ENCODE peak calls at places on chromosomes 7 and 10, in four cellular contexts. D is heart right ventricle, Z is GM23338, S is neuronal stem cell. F is an unnamed sample.

GRCh38 chr10:83374741-83375140 is 764.6 kb upstream of the GHITM start:
- DNase-seq in D (no peak), Z (no peak), S (no peak), F (no peak)

GRCh38 chr10:84367256-84367655 is 38.9 kb downstream of the CCSER2 start:
- DNase-seq in S (no peak), D (no peak), Z (no peak), F (no peak)

GRCh38 chr7:66698652-66699205 is 41.8 kb upstream of the RABGEF1 start:
- DNase-seq in Z (no peak), S (no peak), D (no peak), F (no peak)

GRCh38 chr10:60282771-60283353 is 106.8 kb downstream of the ANK3 start:
- DNase-seq in Z (no peak), S (no peak), D (no peak), F (no peak)

GRCh38 chr10:12872577-12872976 is 128.9 kb downstream of the CCDC3 start:
- DNase-seq in D (no peak), S (no peak), Z (no peak), F (no peak)

GRCh38 chr7:98930921-98931320 is 52.6 kb downstream of the TRRAP start:
- DNase-seq in S (no peak), D (no peak), Z (no peak), F (no peak)

GRCh38 chr7:40546616-40547501 is 412.1 kb downstream of the SUGCT start:
- DNase-seq in S (no peak), D (no peak), Z (no peak), F (no peak)

GRCh38 chr7:128908750-128909385 is 1.6 kb downstream of the KCP start:
- DNase-seq in S (no peak), Z (no peak), D (no peak), F (no peak)

GRCh38 chr7:69753981-69754380 is 155.7 kb downstream of the AUTS2 start:
- DNase-seq in D (no peak), S (no peak), Z (no peak), F (no peak)

GRCh38 chr10:74058071-74058470 is 60.2 kb downstream of the VCL start:
- DNase-seq in Z (no peak), S (no peak), D (no peak), F (no peak)

GRCh38 chr7:79711660-79712059 is 258.2 kb upstream of the MAGI2 start:
- DNase-seq in D (no peak), Z (no peak), S (no peak), F (no peak)

GRCh38 chr7:96311967-96312366 is 9.9 kb downstream of the SLC25A13 start:
- DNase-seq in S (no peak), Z (no peak), D (peak; percentile 20), F (peak; percentile 28)

GRCh38 chr7:45434404-45434803 is 139.8 kb upstream of the ADCY1 start:
- DNase-seq in Z (no peak), D (no peak), S (no peak), F (no peak)

GRCh38 chr7:21507627-21508343 is 35.1 kb upstream of the DNAH11 start:
- DNase-seq in S (peak; percentile 5), Z (peak; percentile 84), D (no peak), F (peak; percentile 58)

GRCh38 chr10:84908491-84908890 is 580.1 kb downstream of the CCSER2 start:
- DNase-seq in Z (no peak), D (no peak), S (no peak), F (no peak)

GRCh38 chr10:6999232-6999925 is 411.5 kb downstream of the SFMBT2 start:
- DNase-seq in D (no peak), Z (no peak), S (no peak), F (no peak)

GRCh38 chr7:115634633-115635032 is 395.9 kb downstream of the TFEC start:
- DNase-seq in S (no peak), D (no peak), Z (no peak), F (peak; percentile 22)

GRCh38 chr10:111344804-111345203 is 268.0 kb downstream of the ADRA2A start:
- DNase-seq in D (no peak), S (no peak), Z (peak; percentile 55), F (no peak)

GRCh38 chr7:75793676-75794075 is 19.9 kb downstream of the CCL24 start:
- DNase-seq in D (no peak), S (no peak), Z (no peak), F (no peak)

GRCh38 chr10:86389441-86390193 is 23.0 kb upstream of the GRID1 start:
- DNase-seq in Z (peak; percentile 93), S (no peak), D (peak; percentile 26), F (peak; percentile 74)

GRCh38 chr10:78556-78955 is 29.5 kb upstream of the TUBB8 start:
- DNase-seq in S (no peak), D (no peak), Z (no peak), F (no peak)

GRCh38 chr7:137967143-137968018 is 34.5 kb downstream of the CREB3L2 start:
- DNase-seq in S (no peak), Z (peak; percentile 41), D (no peak), F (peak; percentile 69)

GRCh38 chr7:774161-775109 is 47.4 kb upstream of the PRKAR1B start:
- DNase-seq in D (peak; percentile 66), S (peak; percentile 51), Z (peak; percentile 83), F (peak; percentile 69)

GRCh38 chr7:44386139-44386913 is 60.9 kb upstream of the CAMK2B start:
- DNase-seq in S (no peak), Z (no peak), D (no peak), F (no peak)

GRCh38 chr7:137313196-137313595 is 30.3 kb downstream of the PTN start:
- DNase-seq in S (no peak), Z (no peak), D (no peak), F (no peak)

GRCh38 chr7:77351539-77352004 is 64.6 kb downstream of the GSAP start:
- DNase-seq in D (no peak), S (no peak), Z (peak; percentile 32), F (no peak)

GRCh38 chr7:158246272-158246959 is 341.2 kb downstream of the PTPRN2 start:
- DNase-seq in Z (no peak), D (no peak), S (no peak), F (no peak)

GRCh38 chr7:133027397-133027796 is 54.5 kb downstream of the CHCHD3 start:
- DNase-seq in S (no peak), D (no peak), Z (no peak), F (no peak)

GRCh38 chr7:7609330-7609729 is 31.2 kb upstream of the UMAD1 start:
- DNase-seq in D (no peak), Z (no peak), S (no peak), F (no peak)

GRCh38 chr10:132297521-132297920 is 10.2 kb downstream of the STK32C start:
- DNase-seq in Z (peak; percentile 69), D (no peak), S (no peak), F (no peak)

GRCh38 chr7:128962837-128963236 is 25.1 kb downstream of the IRF5 start:
- DNase-seq in Z (no peak), S (no peak), D (no peak), F (no peak)

GRCh38 chr7:12358694-12359093 is 45.0 kb downstream of the VWDE start:
- DNase-seq in Z (no peak), D (no peak), S (no peak), F (no peak)

GRCh38 chr7:12322287-12322902 is 81.3 kb downstream of the VWDE start:
- DNase-seq in D (no peak), Z (peak; percentile 21), S (no peak), F (peak; percentile 46)

GRCh38 chr7:6258440-6259182 is 13.8 kb downstream of the CYTH3 start:
- DNase-seq in S (no peak), D (no peak), Z (no peak), F (peak; percentile 93)

GRCh38 chr7:145152589-145152988 is 316.7 kb upstream of the TPK1 start:
- DNase-seq in S (no peak), Z (peak; percentile 5), D (no peak), F (no peak)

GRCh38 chr10:7687228-7687907 is 15.7 kb upstream of the ITIH2 start:
- DNase-seq in S (peak; percentile 79), D (peak; percentile 65), Z (peak; percentile 95), F (peak; percentile 92)

GRCh38 chr10:49397036-49397999 is 1.4 kb upstream of the DRGX start:
- DNase-seq in Z (peak; percentile 62), S (peak; percentile 37), D (no peak), F (peak; percentile 23)

GRCh38 chr10:14532473-14533251 is 201.9 kb upstream of the FRMD4A start:
- DNase-seq in Z (no peak), S (no peak), D (no peak), F (no peak)

GRCh38 chr10:103850572-103850895 is 4.8 kb downstream of the SH3PXD2A start:
- DNase-seq in D (no peak), Z (no peak), S (no peak), F (no peak)
- H3K4me3 ChIP-seq in D (no peak overlapping the region), Z (no peak overlapping the region), S (no peak overlapping the region), F (no peak overlapping the region)

DNA sequence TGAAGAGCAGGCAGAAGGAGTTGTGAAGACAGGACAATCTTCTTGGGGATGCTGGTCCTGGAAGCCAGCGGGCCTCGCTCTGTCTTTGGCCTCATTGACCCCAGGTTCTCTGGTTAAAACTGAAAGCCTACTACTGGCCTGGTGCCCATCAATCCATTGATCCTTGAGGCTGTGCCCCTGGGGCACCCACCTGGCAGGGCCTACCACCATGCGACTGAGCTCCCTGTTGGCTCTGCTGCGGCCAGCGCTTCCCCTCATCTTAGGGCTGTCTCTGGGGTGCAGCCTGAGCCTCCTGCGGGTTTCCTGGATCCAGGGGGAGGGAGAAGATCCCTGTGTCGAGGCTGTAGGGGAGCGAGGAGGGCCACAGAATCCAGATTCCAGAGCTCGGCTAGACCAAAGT is 1.5 kb downstream of the CHPF2 start:
- DNase-seq in S (no peak), D (no peak), Z (no peak), F (no peak)
- H3K27ac ChIP-seq in S (no peak overlapping the region), D (peak overlapping the region; percentile 94), Z (no peak overlapping the region), F (no peak overlapping the region)

GRCh38 chr10:124725171-124725631 is 19.0 kb downstream of the FAM53B start:
- DNase-seq in D (no peak), S (no peak), Z (no peak), F (no peak)

GRCh38 chr10:124724279-124725027 is 19.7 kb downstream of the FAM53B start:
- DNase-seq in Z (no peak), D (no peak), S (no peak), F (no peak)

GRCh38 chr10:124727389-124727960 is 16.7 kb downstream of the FAM53B start:
- DNase-seq in Z (no peak), S (no peak), D (no peak), F (no peak)

GRCh38 chr10:124723826-124724225 is 20.4 kb downstream of the FAM53B start:
- DNase-seq in S (no peak), Z (no peak), D (no peak), F (no peak)

DNA sequence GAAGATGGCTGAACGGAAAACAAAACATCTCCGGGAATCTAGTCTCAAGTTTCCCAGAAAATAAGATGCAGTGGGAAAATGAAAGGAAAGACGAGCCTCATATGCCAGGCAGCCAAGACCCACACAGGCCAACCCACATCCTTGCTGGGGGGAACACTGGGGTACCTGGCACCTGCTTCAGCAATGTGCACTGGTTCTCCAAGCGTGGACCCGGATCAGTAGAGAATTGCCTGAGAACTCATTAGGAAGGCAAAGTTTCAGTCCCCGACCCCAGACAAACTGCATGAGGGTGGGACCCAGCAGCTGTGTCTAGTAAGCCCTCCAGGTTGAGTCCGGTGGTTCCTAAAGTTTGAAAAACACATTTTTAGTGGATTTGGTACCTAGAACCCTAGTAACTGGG is 18.4 kb downstream of the FAM53B start:
- DNase-seq in D (no peak), Z (no peak), S (no peak), F (no peak)
- H3K4me1 ChIP-seq in D (peaks cover 99% of the 10 kb centered on the region), Z (peaks cover 5% of the 10 kb centered on the region), S (peaks cover 9% of the 10 kb centered on the region), F (peaks cover 16% of the 10 kb centered on the region)

GRCh38 chr7:27172823-27173411 is 1.2 kb downstream of the HOXA10 start:
- DNase-seq in S (no peak), Z (peak; percentile 48), D (no peak), F (no peak)
- H3K4me3 ChIP-seq in S (no peak overlapping the region), Z (peak overlapping the region; percentile 43), D (peak overlapping the region; percentile 29), F (peak overlapping the region; percentile 19)